ENCODE peak calls at places on chromosomes 13 and 19, in six cellular contexts. U, C, B, Y, T and K are unnamed samples.

GRCh38 chr13:20035130-20035529 is 76.6 kb downstream of the ZMYM2 start:
- DNase-seq in C (no peak), B (no peak), T (no peak), Y (no peak), U (no peak), K (peak; percentile 40)

GRCh38 chr13:40681341-40682051 is 15.1 kb upstream of the FOXO1 start:
- DNase-seq in B (no peak), C (no peak), T (no peak), Y (no peak), U (no peak), K (no peak)

GRCh38 chr19:8827277-8827676 is 4.8 kb downstream of the ZNF558 start:
- DNase-seq in U (no peak), T (no peak), Y (no peak), C (no peak), B (no peak), K (no peak)

GRCh38 chr13:113452942-113453901 is at the start of gene ADPRHL1:
- DNase-seq in U (no peak), C (no peak), Y (peak; percentile 79), B (peak; percentile 72), T (peak; percentile 49), K (no peak)

GRCh38 chr13:48344264-48344663 is 40.7 kb downstream of the RB1 start:
- DNase-seq in T (no peak), C (no peak), U (no peak), B (no peak), Y (no peak), K (no peak)

GRCh38 chr19:5900976-5901375 is 2.6 kb downstream of the NDUFA11 start:
- DNase-seq in C (no peak), T (peak; percentile 57), B (no peak), Y (no peak), U (no peak), K (no peak)

GRCh38 chr13:42859760-42860159 is 78.4 kb downstream of the FAM216B start:
- DNase-seq in B (no peak), C (no peak), U (no peak), Y (no peak), T (no peak), K (no peak)

GRCh38 chr13:109205315-109205714 is 575.9 kb downstream of the MYO16 start:
- DNase-seq in C (no peak), Y (no peak), U (no peak), B (no peak), T (no peak), K (no peak)

GRCh38 chr19:58108546-58108817 is 10.5 kb upstream of the ZSCAN18 start:
- DNase-seq in B (no peak), Y (no peak), C (no peak), T (no peak), U (no peak), K (no peak)

GRCh38 chr19:58107778-58108545 is 9.9 kb upstream of the ZSCAN18 start:
- DNase-seq in B (no peak), Y (no peak), U (no peak), C (no peak), T (no peak), K (no peak)
- H3K9me3 ChIP-seq in B (peaks cover 98% of the 10 kb centered on the region), Y (peaks cover 71% of the 10 kb centered on the region), U (peaks cover 88% of the 10 kb centered on the region), C (peaks cover 83% of the 10 kb centered on the region), T (peaks cover 8% of the 10 kb centered on the region), K (peaks cover 80% of the 10 kb centered on the region)

GRCh38 chr19:30927705-30928104 is 421.5 kb downstream of the TSHZ3 start:
- DNase-seq in B (no peak), C (no peak), Y (no peak), U (no peak), T (no peak), K (no peak)

GRCh38 chr19:30931307-30931706 is 417.9 kb downstream of the TSHZ3 start:
- DNase-seq in T (no peak), C (no peak), B (no peak), U (no peak), Y (no peak), K (no peak)

GRCh38 chr19:30936276-30936675 is 413.0 kb downstream of the TSHZ3 start:
- DNase-seq in T (no peak), U (no peak), B (no peak), C (no peak), Y (no peak), K (no peak)

DNA sequence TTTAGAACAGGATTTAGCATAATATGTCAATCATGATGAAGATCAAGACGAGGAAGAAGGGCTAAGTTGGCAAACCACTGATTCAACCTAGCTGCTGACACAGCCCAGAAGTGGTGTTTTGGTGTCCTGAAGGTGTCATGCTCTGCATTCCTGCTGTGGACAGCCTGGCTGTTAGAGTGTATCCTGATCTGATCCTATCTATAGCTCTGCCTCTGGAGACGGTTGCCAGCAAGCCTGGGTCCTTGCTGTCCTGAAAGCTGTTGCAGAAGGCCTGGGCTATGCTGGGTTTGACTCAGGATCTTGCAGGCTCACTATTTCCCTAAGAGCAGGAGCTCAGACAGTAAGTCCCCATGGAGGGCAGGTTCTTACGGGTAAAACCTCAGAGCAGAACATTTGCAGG is 416.4 kb downstream of the TSHZ3 start:
- DNase-seq in U (no peak), C (no peak), Y (no peak), T (no peak), B (no peak), K (no peak)
- H3K9me3 ChIP-seq in U (peaks cover 19% of the 10 kb centered on the region), C (no peaks in the 10 kb centered on the region), Y (peaks cover 6% of the 10 kb centered on the region), T (no peaks in the 10 kb centered on the region), B (peaks cover 17% of the 10 kb centered on the region), K (peaks cover 19% of the 10 kb centered on the region)

DNA sequence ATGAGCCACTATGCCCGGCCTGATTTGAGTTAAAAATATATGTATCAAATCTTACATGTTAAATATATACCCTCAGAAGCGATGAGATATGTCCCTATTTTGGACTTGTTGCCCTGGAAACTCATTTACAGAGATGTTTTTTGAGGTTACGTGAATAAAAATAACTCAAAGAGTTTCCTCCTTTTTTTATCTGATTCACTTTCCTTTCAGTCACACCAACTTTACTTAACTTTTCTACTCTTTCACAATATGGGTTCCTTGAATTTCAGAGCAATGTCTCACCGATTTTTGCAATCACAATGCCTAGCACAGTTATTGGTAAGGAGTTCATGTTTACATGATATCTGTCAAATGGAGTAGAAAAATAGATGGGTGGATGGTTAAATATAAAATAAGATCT is 2.3 kb downstream of the OR7C2 start:
- DNase-seq in T (peak; percentile 51), U (no peak), C (no peak), Y (no peak), B (no peak), K (peak; percentile 27)
- H3K9me3 ChIP-seq in T (no peaks in the 10 kb centered on the region), U (no peaks in the 10 kb centered on the region), C (no peaks in the 10 kb centered on the region), Y (no peaks in the 10 kb centered on the region), B (no peaks in the 10 kb centered on the region), K (no peaks in the 10 kb centered on the region)

DNA sequence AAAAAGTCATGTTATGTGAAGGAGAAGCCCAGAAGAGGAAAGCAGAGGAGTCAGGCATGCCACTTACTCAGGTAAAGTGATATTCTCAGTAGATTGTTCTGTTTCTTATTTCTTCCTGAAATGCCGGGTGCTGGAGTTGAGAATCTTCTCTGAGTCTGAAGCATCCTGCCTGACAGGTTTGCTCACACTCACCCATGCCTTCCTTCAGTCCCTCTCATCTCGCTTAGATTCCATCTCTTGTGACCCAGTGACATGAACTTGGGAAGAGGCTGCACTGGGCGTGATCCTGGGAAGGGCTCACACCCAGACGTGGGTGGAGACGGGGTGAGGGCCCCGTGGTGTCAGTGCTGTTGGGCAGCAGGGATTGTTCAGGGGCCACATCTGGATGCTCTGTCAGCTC is 8.1 kb downstream of the ZNF766 start:
- DNase-seq in B (no peak), U (no peak), C (no peak), Y (no peak), T (no peak), K (no peak)
- H3K9me3 ChIP-seq in B (peaks cover 7% of the 10 kb centered on the region), U (peaks cover 98% of the 10 kb centered on the region), C (peaks cover 57% of the 10 kb centered on the region), Y (peaks cover 34% of the 10 kb centered on the region), T (no peaks in the 10 kb centered on the region), K (no peaks in the 10 kb centered on the region)

DNA sequence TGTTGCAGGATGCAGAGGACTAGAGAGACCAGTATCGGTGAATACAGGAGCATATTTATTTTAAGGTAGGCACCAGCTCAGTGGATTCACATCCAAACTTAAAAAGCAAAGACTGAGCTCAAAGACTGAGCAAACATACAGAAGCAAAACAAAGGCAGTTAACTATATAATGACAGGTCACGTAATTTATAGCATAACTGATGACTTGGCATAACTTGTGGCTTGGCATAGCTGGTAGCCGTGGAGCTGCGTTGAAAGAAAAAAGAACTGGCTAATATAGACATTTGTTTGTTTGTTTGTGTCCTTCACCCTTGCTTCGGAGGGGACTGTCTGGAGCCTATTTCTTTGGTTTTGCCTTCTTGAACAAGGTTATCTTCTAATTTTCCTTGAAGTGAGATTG is 33.7 kb downstream of the ZNF493 start:
- DNase-seq in C (no peak), T (no peak), Y (no peak), B (no peak), U (no peak), K (no peak)
- H3K9me3 ChIP-seq in C (peaks cover 86% of the 10 kb centered on the region), T (peaks cover 9% of the 10 kb centered on the region), Y (peaks cover 8% of the 10 kb centered on the region), B (peaks cover 95% of the 10 kb centered on the region), U (no peaks in the 10 kb centered on the region), K (peaks cover 95% of the 10 kb centered on the region)

GRCh38 chr19:57872450-57872849 is 16.4 kb downstream of the ZNF814 start:
- DNase-seq in U (no peak), C (no peak), Y (no peak), B (no peak), T (peak; percentile 14), K (no peak)

GRCh38 chr19:57867868-57868492 is 18.3 kb downstream of the ZNF587 start:
- DNase-seq in T (no peak), B (no peak), U (no peak), C (no peak), Y (no peak), K (no peak)

DNA sequence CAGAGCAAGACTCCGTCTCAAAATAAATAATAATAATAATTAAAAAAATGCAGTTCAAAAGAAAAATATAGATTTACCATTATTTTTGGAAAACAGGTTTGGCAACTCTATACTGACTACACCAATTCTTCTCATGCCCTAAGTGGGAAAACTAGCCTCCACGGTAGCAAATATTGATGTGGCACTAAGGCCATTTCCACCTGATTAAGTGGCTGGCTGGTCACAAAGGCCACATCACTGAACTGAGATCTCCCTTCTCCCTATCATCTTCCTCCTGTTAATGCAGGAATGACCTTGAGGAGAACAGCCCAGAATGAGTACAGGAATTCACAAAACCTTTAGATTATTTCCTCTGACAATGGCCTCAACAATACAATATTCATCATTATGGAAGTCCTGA is 18.6 kb downstream of the ZNF814 start:
- DNase-seq in C (no peak), U (no peak), B (no peak), Y (no peak), T (no peak), K (no peak)
- H3K9me3 ChIP-seq in C (peaks cover 88% of the 10 kb centered on the region), U (peaks cover 92% of the 10 kb centered on the region), B (peaks cover 97% of the 10 kb centered on the region), Y (peaks cover 63% of the 10 kb centered on the region), T (peaks cover 5% of the 10 kb centered on the region), K (peaks cover 58% of the 10 kb centered on the region)

GRCh38 chr19:56720281-56720680 is 48.7 kb upstream of the ZNF835 start:
- DNase-seq in T (no peak), Y (no peak), C (no peak), U (no peak), B (no peak), K (no peak)
- H3K9me3 ChIP-seq in T (no peaks in the 10 kb centered on the region), Y (peaks cover 31% of the 10 kb centered on the region), C (peaks cover 21% of the 10 kb centered on the region), U (peaks cover 51% of the 10 kb centered on the region), B (no peaks in the 10 kb centered on the region), K (no peaks in the 10 kb centered on the region)

GRCh38 chr19:55778331-55778730 is 9.4 kb downstream of the RFPL4AL1 start:
- DNase-seq in C (no peak), Y (peak; percentile 73), B (no peak), U (no peak), T (no peak), K (no peak)

GRCh38 chr19:55777528-55777927 is 8.6 kb downstream of the RFPL4AL1 start:
- DNase-seq in B (no peak), U (no peak), C (no peak), Y (peak; percentile 90), T (no peak), K (no peak)

GRCh38 chr19:55781112-55781511 is 12.2 kb downstream of the RFPL4AL1 start:
- DNase-seq in Y (no peak), C (no peak), B (no peak), T (no peak), U (no peak), K (no peak)
- H3K9me3 ChIP-seq in Y (no peaks in the 10 kb centered on the region), C (no peaks in the 10 kb centered on the region), B (no peaks in the 10 kb centered on the region), T (no peaks in the 10 kb centered on the region), U (peaks cover 12% of the 10 kb centered on the region), K (no peaks in the 10 kb centered on the region)